ENCODE peak calls at places on chromosomes 13 and 19, in five cellular contexts. S is esophagus squamous epithelium, I is fibroblast of the aortic adventitia, B is AG04450, X is RWPE1. W is an unnamed sample.

GRCh38 chr19:10820173-10820572 is 15.8 kb downstream of the TMED1 start:
- DNase-seq in S (no peak), I (no peak), B (no peak), X (no peak), W (no peak)

GRCh38 chr19:48982280-48982679 is 10.8 kb downstream of the GYS1 start:
- DNase-seq in S (no peak), I (no peak), B (no peak), X (no peak), W (no peak)

GRCh38 chr13:44223785-44224432 is 149.7 kb upstream of the SERP2 start:
- DNase-seq in S (no peak), I (peak), B (no peak), X (no peak), W (no peak)

GRCh38 chr19:4523306-4524110 is 5.2 kb upstream of the PLIN4 start:
- DNase-seq in S (no peak), I (peak), B (no peak), X (no peak), W (peak)

GRCh38 chr19:54670576-54671347 is 8.0 kb downstream of the LILRB4 start:
- DNase-seq in S (no peak), I (no peak), B (no peak), X (no peak), W (no peak)

GRCh38 chr13:47426126-47426849 is 529.4 kb upstream of the HTR2A start:
- DNase-seq in S (no peak), I (peak), B (no peak), X (peak), W (no peak)

GRCh38 chr19:45254044-45254531 is 3.0 kb downstream of the MARK4 start:
- DNase-seq in S (no peak), I (no peak), B (no peak), X (no peak), W (no peak)

GRCh38 chr13:76803831-76804230 is 82.4 kb downstream of the KCTD12 start:
- DNase-seq in S (no peak), I (no peak), B (no peak), X (no peak), W (no peak)

GRCh38 chr19:10137751-10138682 is 18.3 kb upstream of the EIF3G start:
- DNase-seq in S (no peak), I (no peak), B (no peak), X (no peak), W (no peak)

GRCh38 chr19:38849746-38850230 is at the start of gene HNRNPL:
- DNase-seq in S (peak), I (no peak), B (no peak), X (peak), W (no peak)

GRCh38 chr19:42290136-42290522 is 11.8 kb upstream of the PRR19 start:
- DNase-seq in S (no peak), I (no peak), B (no peak), X (no peak), W (no peak)

GRCh38 chr19:42287826-42288107 is 14.2 kb upstream of the PRR19 start:
- DNase-seq in S (no peak), I (no peak), B (no peak), X (no peak), W (no peak)

GRCh38 chr19:42288411-42288810 is 13.5 kb upstream of the PRR19 start:
- DNase-seq in S (no peak), I (no peak), B (no peak), X (no peak), W (no peak)

GRCh38 chr19:42289556-42290041 is 12.3 kb upstream of the PRR19 start:
- DNase-seq in S (no peak), I (no peak), B (no peak), X (no peak), W (no peak)

GRCh38 chr19:42288881-42289555 is 12.9 kb upstream of the PRR19 start:
- DNase-seq in S (no peak), I (no peak), B (no peak), X (no peak), W (no peak)
- TF ChIP-seq CTCF in S (no peak), I (no peak), B (no peak), X (no peak), W (no peak)

GRCh38 chr13:112635323-112635722 is 47.4 kb upstream of the TUBGCP3 start:
- DNase-seq in S (no peak), I (no peak), B (no peak), X (no peak), W (no peak)
- TF ChIP-seq CTCF in S (no peak), I (no peak), B (no peak), X (no peak), W (no peak)

DNA sequence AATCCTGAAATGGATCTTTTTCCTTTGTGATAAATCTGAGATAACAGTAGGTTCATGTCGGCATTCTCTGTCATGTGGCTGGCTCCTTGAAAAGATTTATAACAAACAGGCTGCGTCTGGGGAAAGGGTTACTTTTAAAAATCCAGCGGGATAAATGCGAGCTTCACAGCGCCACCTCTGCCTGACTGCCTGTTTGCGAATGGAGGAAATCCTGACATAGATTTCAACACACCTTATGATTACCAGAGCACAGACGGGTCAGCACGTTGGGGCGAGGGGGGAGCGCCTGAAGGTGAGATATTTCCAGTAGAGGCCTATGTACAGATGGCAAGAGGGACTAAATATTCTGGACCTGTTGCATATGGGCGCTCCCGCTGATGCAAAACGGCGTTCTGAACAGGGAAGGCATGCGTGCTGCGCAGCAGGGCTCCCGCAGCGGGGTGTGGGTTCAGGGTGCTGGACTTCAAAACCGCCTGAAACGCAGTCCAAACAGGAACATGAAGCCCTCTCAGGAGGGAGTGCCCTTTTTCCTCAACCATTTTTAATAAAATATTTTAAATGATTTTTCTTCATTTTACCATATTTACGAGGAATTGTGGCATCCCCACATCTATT is 445.3 kb upstream of the SGCG start:
- DNase-seq in S (no peak), I (no peak), B (no peak), X (no peak), W (no peak)
- TF ChIP-seq CTCF in S (no peak), I (no peak), B (no peak), X (no peak), W (no peak)

GRCh38 chr13:112102243-112102642 is 35.3 kb downstream of the SOX1 start:
- DNase-seq in S (no peak), I (no peak), B (no peak), X (peak), W (no peak)
- TF ChIP-seq CTCF in S (no peak), I (no peak), B (no peak), X (no peak), W (no peak)

DNA sequence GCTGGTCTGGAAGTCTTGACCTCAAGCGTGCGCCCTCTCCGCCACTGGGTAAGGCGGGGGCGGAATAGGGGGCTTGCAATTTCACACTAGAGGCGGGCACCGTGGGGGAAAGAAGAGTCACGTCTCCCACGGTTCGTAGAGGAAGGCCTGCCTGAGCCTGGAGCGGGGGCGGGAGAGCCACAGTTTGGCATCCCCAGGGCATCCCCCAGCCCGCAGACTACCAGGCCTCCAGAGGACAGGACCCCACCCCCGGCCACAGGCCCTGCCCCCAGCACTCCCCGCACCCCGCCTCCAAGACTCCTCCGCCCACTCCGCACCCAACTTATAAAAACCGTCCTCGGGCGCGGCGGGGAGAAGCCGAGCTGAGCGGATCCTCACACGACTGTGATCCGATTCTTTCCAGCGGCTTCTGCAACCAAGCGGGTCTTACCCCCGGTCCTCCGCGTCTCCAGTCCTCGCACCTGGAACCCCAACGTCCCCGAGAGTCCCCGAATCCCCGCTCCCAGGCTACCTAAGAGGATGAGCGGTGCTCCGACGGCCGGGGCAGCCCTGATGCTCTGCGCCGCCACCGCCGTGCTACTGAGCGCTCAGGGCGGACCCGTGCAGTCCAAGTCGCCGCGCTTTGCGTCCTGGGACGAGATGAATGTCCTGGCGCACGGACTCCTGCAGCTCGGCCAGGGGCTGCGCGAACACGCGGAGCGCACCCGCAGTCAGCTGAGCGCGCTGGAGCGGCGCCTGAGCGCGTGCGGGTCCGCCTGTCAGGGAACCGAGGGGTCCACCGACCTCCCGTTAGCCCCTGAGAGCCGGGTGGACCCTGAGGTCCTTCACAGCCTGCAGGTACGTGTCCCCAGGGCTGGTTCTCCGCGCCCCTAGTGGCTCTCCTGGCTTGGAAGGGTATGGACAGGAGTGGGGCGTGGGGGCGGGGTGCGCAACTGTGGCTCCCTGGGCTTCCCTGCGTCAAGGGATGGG is at the start of gene ANGPTL4:
- DNase-seq in S (no peak), I (peak), B (no peak), X (peak), W (peak)
- TF ChIP-seq CTCF in S (no peak), I (peak), B (peak), X (no peak), W (no peak)

W was measured in testis.